ENCODE peak calls at places on chromosomes 5 and 9, in ten cellular contexts. E is heart left ventricle, J is IMR-90, W is GM12878, G is A549, L is gastrocnemius medialis, M is ovary, A is HCT116, B is uterus, S is right lobe of liver. D is an unnamed sample.

GRCh38 chr5:35830587-35830986 is 26.1 kb upstream of the IL7R start:
- DNase-seq in E (no peak), J (no peak), W (no peak), G (no peak), L (no peak), M (no peak), A (no peak), B (no peak), S (no peak), D (no peak)

GRCh38 chr9:136255166-136255538 is 9.5 kb upstream of the QSOX2 start:
- DNase-seq in E (no peak), J (peak; percentile 48), W (no peak), G (no peak), L (no peak), M (peak; percentile 73), A (no peak), B (no peak), S (no peak), D (no peak)

GRCh38 chr5:181207214-181207959 is 2.4 kb upstream of the TRIM7 start:
- DNase-seq in E (peak; percentile 88), J (peak; percentile 93), W (no peak), G (peak; percentile 60), L (peak; percentile 65), M (peak; percentile 87), A (peak; percentile 86), B (peak; percentile 84), S (no peak), D (peak; percentile 79)

GRCh38 chr5:10424124-10424731 is 17.5 kb upstream of the ROPN1L start:
- DNase-seq in E (no peak), J (peak; percentile 44), W (no peak), G (peak; percentile 46), L (peak; percentile 39), M (no peak), A (peak; percentile 8), B (no peak), S (no peak), D (peak; percentile 36)

GRCh38 chr5:149062371-149063016 is 368 bp downstream of the SH3TC2 start:
- DNase-seq in E (no peak), J (peak; percentile 88), W (no peak), G (peak; percentile 34), L (no peak), M (no peak), A (peak; percentile 83), B (no peak), S (no peak), D (no peak)

GRCh38 chr5:14842117-14842516 is 29.5 kb downstream of the ANKH start:
- DNase-seq in E (no peak), J (no peak), W (no peak), G (no peak), L (no peak), M (no peak), A (no peak), B (no peak), S (no peak), D (no peak)

GRCh38 chr9:88746744-88747398 is 211.9 kb downstream of the NXNL2 start:
- DNase-seq in E (no peak), J (no peak), W (no peak), G (no peak), L (no peak), M (no peak), A (no peak), B (no peak), S (no peak), D (no peak)

GRCh38 chr9:38394419-38394818 is 1.9 kb downstream of the ALDH1B1 start:
- DNase-seq in E (no peak), J (no peak), W (no peak), G (no peak), L (no peak), M (no peak), A (no peak), B (no peak), S (peak; percentile 35), D (no peak)

GRCh38 chr5:95628154-95628810 is 8.4 kb downstream of the GPR150 start:
- DNase-seq in E (no peak), J (no peak), W (no peak), G (no peak), L (no peak), M (no peak), A (no peak), B (no peak), S (no peak), D (no peak)

GRCh38 chr5:55517804-55518203 is 17.0 kb downstream of the PLPP1 start:
- DNase-seq in E (no peak), J (no peak), W (no peak), G (no peak), L (no peak), M (no peak), A (no peak), B (no peak), S (no peak), D (peak; percentile 50)
- H3K4me1 ChIP-seq in E (peaks cover 15% of the 10 kb centered on the region), J (no peaks in the 10 kb centered on the region), W (no peaks in the 10 kb centered on the region), G (no peaks in the 10 kb centered on the region), L (peaks cover 69% of the 10 kb centered on the region), M (peaks cover 5% of the 10 kb centered on the region), A (no peaks in the 10 kb centered on the region), B (no peaks in the 10 kb centered on the region), S (peaks cover 25% of the 10 kb centered on the region), D (no peaks in the 10 kb centered on the region)

GRCh38 chr9:134004881-134005280 is 12.8 kb upstream of the VAV2 start:
- DNase-seq in E (no peak), J (no peak), W (no peak), G (no peak), L (no peak), M (no peak), A (no peak), B (no peak), S (no peak), D (no peak)

GRCh38 chr9:134003237-134003636 is 11.1 kb upstream of the VAV2 start:
- DNase-seq in E (no peak), J (no peak), W (no peak), G (no peak), L (no peak), M (no peak), A (no peak), B (no peak), S (no peak), D (no peak)

GRCh38 chr9:134005381-134005780 is 13.3 kb upstream of the VAV2 start:
- DNase-seq in E (no peak), J (no peak), W (no peak), G (no peak), L (no peak), M (no peak), A (no peak), B (no peak), S (no peak), D (no peak)

GRCh38 chr9:134004131-134004873 is 12.2 kb upstream of the VAV2 start:
- DNase-seq in E (no peak), J (no peak), W (no peak), G (no peak), L (no peak), M (no peak), A (no peak), B (no peak), S (no peak), D (no peak)

DNA sequence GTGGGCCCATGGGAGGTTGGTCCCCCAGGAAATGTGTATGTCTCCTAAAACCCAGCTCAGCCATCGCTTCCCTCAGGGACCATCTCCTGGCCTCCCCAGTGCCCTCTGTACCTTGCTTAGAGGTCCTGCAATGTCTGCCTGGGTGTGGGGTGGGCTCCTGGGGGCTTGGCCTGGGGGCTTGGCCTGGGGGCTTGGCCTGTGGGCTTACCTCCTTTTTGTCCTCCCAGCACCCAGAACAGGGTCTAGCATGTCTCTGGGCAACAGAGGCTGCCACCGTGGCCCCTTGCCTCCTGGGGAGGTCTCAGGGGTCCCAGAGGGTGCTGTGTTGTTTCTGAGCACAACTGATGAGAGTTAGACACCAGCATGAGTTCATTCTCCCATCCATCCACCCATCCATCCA is 10.7 kb upstream of the VAV2 start:
- DNase-seq in E (no peak), J (no peak), W (no peak), G (no peak), L (no peak), M (no peak), A (no peak), B (no peak), S (no peak), D (no peak)
- TF ChIP-seq POLR2A in E (no peak), J (no peak), W (no peak), G (no peak), L (no peak), M (no peak), A (no peak), B (no peak), S (no peak), D (no peak)

GRCh38 chr5:76818844-76819831 is at the start of gene F2RL1:
- DNase-seq in E (peak; percentile 78), J (peak; percentile 73), W (no peak), G (peak; percentile 88), L (no peak), M (peak; percentile 34), A (peak; percentile 90), B (no peak), S (peak; percentile 81), D (peak; percentile 62)
- H3K4me3 ChIP-seq in E (peak within 1 kb of the TSS; percentile 67), J (peak within 1 kb of the TSS; percentile 73), W (peak within 1 kb of the TSS; percentile 47), G (peak within 1 kb of the TSS; percentile 88), L (peak within 1 kb of the TSS; percentile 45), M (peak within 1 kb of the TSS; percentile 36), A (peak within 1 kb of the TSS; percentile 99), B (peak within 1 kb of the TSS; percentile 28), S (peak within 1 kb of the TSS; percentile 68), D (peak within 1 kb of the TSS; percentile 67)

GRCh38 chr9:97982719-97983523 is at the start of gene ANP32B:
- DNase-seq in E (peak; percentile 96), J (peak; percentile 89), W (peak; percentile 44), G (peak; percentile 72), L (peak; percentile 85), M (peak; percentile 92), A (peak; percentile 53), B (peak; percentile 94), S (peak; percentile 92), D (peak; percentile 87)

GRCh38 chr9:97985058-97985861 is 2.1 kb downstream of the ANP32B start:
- DNase-seq in E (no peak), J (peak; percentile 11), W (peak; percentile 9), G (peak; percentile 24), L (peak; percentile 22), M (no peak), A (no peak), B (no peak), S (peak; percentile 55), D (peak; percentile 43)

GRCh38 chr9:97984188-97985057 is 1.3 kb downstream of the ANP32B start:
- DNase-seq in E (peak; percentile 92), J (peak; percentile 78), W (peak; percentile 9), G (peak; percentile 66), L (peak; percentile 83), M (peak; percentile 92), A (peak; percentile 53), B (peak; percentile 84), S (peak; percentile 81), D (peak; percentile 76)

GRCh38 chr9:97982191-97982718 is 886 bp upstream of the ANP32B start:
- DNase-seq in E (no peak), J (no peak), W (no peak), G (no peak), L (no peak), M (no peak), A (no peak), B (no peak), S (no peak), D (no peak)

DNA sequence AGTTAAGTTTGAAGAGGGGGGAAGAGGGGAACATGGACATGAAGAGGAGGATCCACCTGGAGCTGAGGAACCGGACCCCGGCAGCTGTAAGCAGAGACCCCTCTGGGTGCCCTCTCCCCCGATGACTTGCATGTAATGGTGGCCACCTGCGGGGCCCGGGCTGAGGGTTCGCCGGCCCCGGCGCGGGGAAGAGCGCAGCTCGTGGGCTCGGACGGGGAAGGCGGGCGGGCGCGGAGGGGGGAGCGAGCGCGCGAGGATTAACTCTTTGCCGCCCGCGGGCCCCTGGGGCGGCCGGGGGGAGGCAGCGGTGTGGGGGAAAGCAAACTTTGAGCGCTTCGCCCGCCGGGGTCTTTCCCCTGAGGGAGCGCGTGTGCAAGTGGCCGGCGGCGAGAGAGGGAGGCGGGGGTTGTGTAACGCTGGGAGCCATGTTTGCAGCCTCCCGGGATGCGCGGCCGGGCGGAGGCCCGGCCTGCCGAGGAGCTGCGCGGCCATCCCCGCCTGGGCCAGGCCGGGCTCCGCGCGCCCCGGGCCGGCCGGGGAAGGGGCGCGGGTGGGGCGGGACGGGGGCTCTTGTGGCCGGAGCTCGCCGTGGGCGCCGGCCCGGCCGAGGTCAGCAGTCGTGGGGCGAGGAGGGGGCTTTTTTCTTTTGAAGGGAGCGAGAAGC is 515 bp downstream of the ANP32B start:
- DNase-seq in E (peak; percentile 80), J (peak; percentile 9), W (no peak), G (peak; percentile 46), L (peak; percentile 59), M (peak; percentile 76), A (no peak), B (peak; percentile 54), S (peak; percentile 73), D (peak; percentile 71)
- H3K4me1 ChIP-seq in E (peaks cover 26% of the 10 kb centered on the region), J (peaks cover 5% of the 10 kb centered on the region), W (peaks cover 18% of the 10 kb centered on the region), G (peaks cover 44% of the 10 kb centered on the region), L (peaks cover 55% of the 10 kb centered on the region), M (peaks cover 4% of the 10 kb centered on the region), A (peaks cover 53% of the 10 kb centered on the region), B (no peaks in the 10 kb centered on the region), S (peaks cover 5% of the 10 kb centered on the region), D (peaks cover 15% of the 10 kb centered on the region)

D was measured in testis.